ENCODE peak calls at places on chromosomes 1 and 21, in nine cellular contexts. One of them, this sample, is unnamed.

GRCh38 chr1:84300991-84301758 is at the start of gene SAMD13:
- DNase-seq in NCI-H774: peak; percentile 81
- DNase-seq in psoas muscle: peak; percentile 65
- DNase-seq in stimulated activated CD8-positive, alpha-beta memory T cell treated with anti-CD3 and anti-CD28 coated beads, Interleukin-15, amount 100 ng/mL, for 1 hour: no peak
- DNase-seq in stimulated activated naive CD8-positive, alpha-beta T cell treated with anti-CD3 and anti-CD28 coated beads, Interleukin-15, amount 100 ng/mL, for 72 hours: peak; percentile 33
- DNase-seq in C1 segment of cervical spinal cord: peak; percentile 49
- DNase-seq in DMS53: peak; percentile 51
- DNase-seq in RWPE1: peak; percentile 28
- DNase-seq in activated CD4-positive, alpha-beta T cell treated with anti-CD3 and anti-CD28 coated beads for 24 hours: peak; percentile 27
- DNase-seq in this sample: peak; percentile 21

GRCh38 chr1:66940968-66941367 is 16.2 kb downstream of the MIER1 start:
- DNase-seq in NCI-H774: no peak
- DNase-seq in psoas muscle: no peak
- DNase-seq in stimulated activated CD8-positive, alpha-beta memory T cell treated with anti-CD3 and anti-CD28 coated beads, Interleukin-15, amount 100 ng/mL, for 1 hour: no peak
- DNase-seq in stimulated activated naive CD8-positive, alpha-beta T cell treated with anti-CD3 and anti-CD28 coated beads, Interleukin-15, amount 100 ng/mL, for 72 hours: no peak
- DNase-seq in C1 segment of cervical spinal cord: no peak
- DNase-seq in DMS53: no peak
- DNase-seq in RWPE1: no peak
- DNase-seq in activated CD4-positive, alpha-beta T cell treated with anti-CD3 and anti-CD28 coated beads for 24 hours: no peak
- DNase-seq in this sample: no peak

GRCh38 chr1:203650012-203650836 is 23.6 kb downstream of the ATP2B4 start:
- DNase-seq in NCI-H774: no peak
- DNase-seq in psoas muscle: peak; percentile 70
- DNase-seq in stimulated activated CD8-positive, alpha-beta memory T cell treated with anti-CD3 and anti-CD28 coated beads, Interleukin-15, amount 100 ng/mL, for 1 hour: peak; percentile 37
- DNase-seq in stimulated activated naive CD8-positive, alpha-beta T cell treated with anti-CD3 and anti-CD28 coated beads, Interleukin-15, amount 100 ng/mL, for 72 hours: peak; percentile 70
- DNase-seq in C1 segment of cervical spinal cord: no peak
- DNase-seq in DMS53: peak; percentile 90
- DNase-seq in RWPE1: peak; percentile 91
- DNase-seq in activated CD4-positive, alpha-beta T cell treated with anti-CD3 and anti-CD28 coated beads for 24 hours: no peak
- DNase-seq in this sample: peak; percentile 51

GRCh38 chr1:53640696-53641065 is 98.3 kb downstream of the GLIS1 start:
- DNase-seq in NCI-H774: no peak
- DNase-seq in psoas muscle: no peak
- DNase-seq in stimulated activated CD8-positive, alpha-beta memory T cell treated with anti-CD3 and anti-CD28 coated beads, Interleukin-15, amount 100 ng/mL, for 1 hour: no peak
- DNase-seq in stimulated activated naive CD8-positive, alpha-beta T cell treated with anti-CD3 and anti-CD28 coated beads, Interleukin-15, amount 100 ng/mL, for 72 hours: no peak
- DNase-seq in C1 segment of cervical spinal cord: no peak
- DNase-seq in DMS53: no peak
- DNase-seq in RWPE1: no peak
- DNase-seq in activated CD4-positive, alpha-beta T cell treated with anti-CD3 and anti-CD28 coated beads for 24 hours: no peak
- DNase-seq in this sample: no peak

GRCh38 chr21:45284456-45284741 is 3.3 kb downstream of the POFUT2 start:
- DNase-seq in NCI-H774: no peak
- DNase-seq in psoas muscle: peak; percentile 36
- DNase-seq in stimulated activated CD8-positive, alpha-beta memory T cell treated with anti-CD3 and anti-CD28 coated beads, Interleukin-15, amount 100 ng/mL, for 1 hour: no peak
- DNase-seq in stimulated activated naive CD8-positive, alpha-beta T cell treated with anti-CD3 and anti-CD28 coated beads, Interleukin-15, amount 100 ng/mL, for 72 hours: no peak
- DNase-seq in C1 segment of cervical spinal cord: no peak
- DNase-seq in DMS53: no peak
- DNase-seq in RWPE1: no peak
- DNase-seq in activated CD4-positive, alpha-beta T cell treated with anti-CD3 and anti-CD28 coated beads for 24 hours: no peak
- DNase-seq in this sample: no peak

GRCh38 chr1:79716481-79716880 is 710.0 kb upstream of the ADGRL4 start:
- DNase-seq in NCI-H774: no peak
- DNase-seq in psoas muscle: no peak
- DNase-seq in stimulated activated CD8-positive, alpha-beta memory T cell treated with anti-CD3 and anti-CD28 coated beads, Interleukin-15, amount 100 ng/mL, for 1 hour: no peak
- DNase-seq in stimulated activated naive CD8-positive, alpha-beta T cell treated with anti-CD3 and anti-CD28 coated beads, Interleukin-15, amount 100 ng/mL, for 72 hours: no peak
- DNase-seq in C1 segment of cervical spinal cord: no peak
- DNase-seq in DMS53: peak; percentile 29
- DNase-seq in RWPE1: peak; percentile 20
- DNase-seq in activated CD4-positive, alpha-beta T cell treated with anti-CD3 and anti-CD28 coated beads for 24 hours: no peak
- DNase-seq in this sample: no peak

GRCh38 chr1:30698401-30698981 is 24.9 kb downstream of the MATN1 start:
- DNase-seq in NCI-H774: no peak
- DNase-seq in psoas muscle: peak; percentile 64
- DNase-seq in stimulated activated CD8-positive, alpha-beta memory T cell treated with anti-CD3 and anti-CD28 coated beads, Interleukin-15, amount 100 ng/mL, for 1 hour: no peak
- DNase-seq in stimulated activated naive CD8-positive, alpha-beta T cell treated with anti-CD3 and anti-CD28 coated beads, Interleukin-15, amount 100 ng/mL, for 72 hours: no peak
- DNase-seq in C1 segment of cervical spinal cord: no peak
- DNase-seq in DMS53: no peak
- DNase-seq in RWPE1: no peak
- DNase-seq in activated CD4-positive, alpha-beta T cell treated with anti-CD3 and anti-CD28 coated beads for 24 hours: no peak
- DNase-seq in this sample: no peak

GRCh38 chr1:44276006-44276405 is 62.7 kb downstream of the DMAP1 start:
- DNase-seq in NCI-H774: peak; percentile 40
- DNase-seq in psoas muscle: no peak
- DNase-seq in stimulated activated CD8-positive, alpha-beta memory T cell treated with anti-CD3 and anti-CD28 coated beads, Interleukin-15, amount 100 ng/mL, for 1 hour: no peak
- DNase-seq in stimulated activated naive CD8-positive, alpha-beta T cell treated with anti-CD3 and anti-CD28 coated beads, Interleukin-15, amount 100 ng/mL, for 72 hours: no peak
- DNase-seq in C1 segment of cervical spinal cord: no peak
- DNase-seq in DMS53: peak; percentile 55
- DNase-seq in RWPE1: no peak
- DNase-seq in activated CD4-positive, alpha-beta T cell treated with anti-CD3 and anti-CD28 coated beads for 24 hours: no peak
- DNase-seq in this sample: no peak

GRCh38 chr21:31190516-31190915 is 152.2 kb upstream of the KRTAP19-8 start:
- DNase-seq in NCI-H774: no peak
- DNase-seq in psoas muscle: no peak
- DNase-seq in stimulated activated CD8-positive, alpha-beta memory T cell treated with anti-CD3 and anti-CD28 coated beads, Interleukin-15, amount 100 ng/mL, for 1 hour: no peak
- DNase-seq in stimulated activated naive CD8-positive, alpha-beta T cell treated with anti-CD3 and anti-CD28 coated beads, Interleukin-15, amount 100 ng/mL, for 72 hours: no peak
- DNase-seq in C1 segment of cervical spinal cord: no peak
- DNase-seq in DMS53: no peak
- DNase-seq in RWPE1: no peak
- DNase-seq in activated CD4-positive, alpha-beta T cell treated with anti-CD3 and anti-CD28 coated beads for 24 hours: no peak
- DNase-seq in this sample: no peak

GRCh38 chr21:33901421-33902288 is 13.9 kb downstream of the ATP5PO start:
- DNase-seq in NCI-H774: peak; percentile 18
- DNase-seq in psoas muscle: no peak
- DNase-seq in stimulated activated CD8-positive, alpha-beta memory T cell treated with anti-CD3 and anti-CD28 coated beads, Interleukin-15, amount 100 ng/mL, for 1 hour: no peak
- DNase-seq in stimulated activated naive CD8-positive, alpha-beta T cell treated with anti-CD3 and anti-CD28 coated beads, Interleukin-15, amount 100 ng/mL, for 72 hours: no peak
- DNase-seq in C1 segment of cervical spinal cord: peak; percentile 20
- DNase-seq in DMS53: peak; percentile 84
- DNase-seq in RWPE1: no peak
- DNase-seq in activated CD4-positive, alpha-beta T cell treated with anti-CD3 and anti-CD28 coated beads for 24 hours: no peak
- DNase-seq in this sample: peak; percentile 46

GRCh38 chr1:65504263-65504662 is 83.8 kb downstream of the LEPR start:
- DNase-seq in NCI-H774: no peak
- DNase-seq in psoas muscle: no peak
- DNase-seq in stimulated activated CD8-positive, alpha-beta memory T cell treated with anti-CD3 and anti-CD28 coated beads, Interleukin-15, amount 100 ng/mL, for 1 hour: no peak
- DNase-seq in stimulated activated naive CD8-positive, alpha-beta T cell treated with anti-CD3 and anti-CD28 coated beads, Interleukin-15, amount 100 ng/mL, for 72 hours: no peak
- DNase-seq in C1 segment of cervical spinal cord: no peak
- DNase-seq in DMS53: peak; percentile 34
- DNase-seq in RWPE1: no peak
- DNase-seq in activated CD4-positive, alpha-beta T cell treated with anti-CD3 and anti-CD28 coated beads for 24 hours: no peak
- DNase-seq in this sample: no peak

GRCh38 chr1:21220815-21221214 is 44.1 kb upstream of the EIF4G3 start:
- DNase-seq in NCI-H774: no peak
- DNase-seq in psoas muscle: no peak
- DNase-seq in stimulated activated CD8-positive, alpha-beta memory T cell treated with anti-CD3 and anti-CD28 coated beads, Interleukin-15, amount 100 ng/mL, for 1 hour: no peak
- DNase-seq in stimulated activated naive CD8-positive, alpha-beta T cell treated with anti-CD3 and anti-CD28 coated beads, Interleukin-15, amount 100 ng/mL, for 72 hours: no peak
- DNase-seq in C1 segment of cervical spinal cord: no peak
- DNase-seq in DMS53: no peak
- DNase-seq in RWPE1: no peak
- DNase-seq in activated CD4-positive, alpha-beta T cell treated with anti-CD3 and anti-CD28 coated beads for 24 hours: no peak
- DNase-seq in this sample: no peak

GRCh38 chr1:213507472-213508223 is 456.6 kb downstream of the RPS6KC1 start:
- DNase-seq in NCI-H774: peak; percentile 85
- DNase-seq in psoas muscle: no peak
- DNase-seq in stimulated activated CD8-positive, alpha-beta memory T cell treated with anti-CD3 and anti-CD28 coated beads, Interleukin-15, amount 100 ng/mL, for 1 hour: no peak
- DNase-seq in stimulated activated naive CD8-positive, alpha-beta T cell treated with anti-CD3 and anti-CD28 coated beads, Interleukin-15, amount 100 ng/mL, for 72 hours: no peak
- DNase-seq in C1 segment of cervical spinal cord: no peak
- DNase-seq in DMS53: peak; percentile 82
- DNase-seq in RWPE1: no peak
- DNase-seq in activated CD4-positive, alpha-beta T cell treated with anti-CD3 and anti-CD28 coated beads for 24 hours: no peak
- DNase-seq in this sample: no peak

GRCh38 chr1:157774412-157774811 is 2.5 kb downstream of the FCRL2 start:
- DNase-seq in NCI-H774: no peak
- DNase-seq in psoas muscle: no peak
- DNase-seq in stimulated activated CD8-positive, alpha-beta memory T cell treated with anti-CD3 and anti-CD28 coated beads, Interleukin-15, amount 100 ng/mL, for 1 hour: no peak
- DNase-seq in stimulated activated naive CD8-positive, alpha-beta T cell treated with anti-CD3 and anti-CD28 coated beads, Interleukin-15, amount 100 ng/mL, for 72 hours: no peak
- DNase-seq in C1 segment of cervical spinal cord: no peak
- DNase-seq in DMS53: peak; percentile 5
- DNase-seq in RWPE1: no peak
- DNase-seq in activated CD4-positive, alpha-beta T cell treated with anti-CD3 and anti-CD28 coated beads for 24 hours: no peak
- DNase-seq in this sample: no peak

GRCh38 chr21:35924714-35925301 is 135.5 kb downstream of the SETD4 start:
- DNase-seq in NCI-H774: no peak
- DNase-seq in psoas muscle: peak; percentile 59
- DNase-seq in stimulated activated CD8-positive, alpha-beta memory T cell treated with anti-CD3 and anti-CD28 coated beads, Interleukin-15, amount 100 ng/mL, for 1 hour: no peak
- DNase-seq in stimulated activated naive CD8-positive, alpha-beta T cell treated with anti-CD3 and anti-CD28 coated beads, Interleukin-15, amount 100 ng/mL, for 72 hours: no peak
- DNase-seq in C1 segment of cervical spinal cord: no peak
- DNase-seq in DMS53: no peak
- DNase-seq in RWPE1: no peak
- DNase-seq in activated CD4-positive, alpha-beta T cell treated with anti-CD3 and anti-CD28 coated beads for 24 hours: no peak
- DNase-seq in this sample: no peak

GRCh38 chr1:48236716-48237470 is 14.4 kb downstream of the SLC5A9 start:
- DNase-seq in NCI-H774: peak; percentile 33
- DNase-seq in psoas muscle: no peak
- DNase-seq in stimulated activated CD8-positive, alpha-beta memory T cell treated with anti-CD3 and anti-CD28 coated beads, Interleukin-15, amount 100 ng/mL, for 1 hour: no peak
- DNase-seq in stimulated activated naive CD8-positive, alpha-beta T cell treated with anti-CD3 and anti-CD28 coated beads, Interleukin-15, amount 100 ng/mL, for 72 hours: no peak
- DNase-seq in C1 segment of cervical spinal cord: no peak
- DNase-seq in DMS53: peak; percentile 81
- DNase-seq in RWPE1: peak; percentile 51
- DNase-seq in activated CD4-positive, alpha-beta T cell treated with anti-CD3 and anti-CD28 coated beads for 24 hours: no peak
- DNase-seq in this sample: no peak

GRCh38 chr1:2311184-2312032 is 79.9 kb downstream of the MORN1 start:
- DNase-seq in NCI-H774: no peak
- DNase-seq in psoas muscle: peak; percentile 81
- DNase-seq in stimulated activated CD8-positive, alpha-beta memory T cell treated with anti-CD3 and anti-CD28 coated beads, Interleukin-15, amount 100 ng/mL, for 1 hour: peak; percentile 43
- DNase-seq in stimulated activated naive CD8-positive, alpha-beta T cell treated with anti-CD3 and anti-CD28 coated beads, Interleukin-15, amount 100 ng/mL, for 72 hours: peak; percentile 57
- DNase-seq in C1 segment of cervical spinal cord: peak; percentile 14
- DNase-seq in DMS53: peak; percentile 69
- DNase-seq in RWPE1: peak; percentile 45
- DNase-seq in activated CD4-positive, alpha-beta T cell treated with anti-CD3 and anti-CD28 coated beads for 24 hours: peak; percentile 34
- DNase-seq in this sample: no peak

GRCh38 chr21:33712022-33712803 is 69.9 kb downstream of the ITSN1 start:
- DNase-seq in NCI-H774: no peak
- DNase-seq in psoas muscle: no peak
- DNase-seq in stimulated activated CD8-positive, alpha-beta memory T cell treated with anti-CD3 and anti-CD28 coated beads, Interleukin-15, amount 100 ng/mL, for 1 hour: no peak
- DNase-seq in stimulated activated naive CD8-positive, alpha-beta T cell treated with anti-CD3 and anti-CD28 coated beads, Interleukin-15, amount 100 ng/mL, for 72 hours: no peak
- DNase-seq in C1 segment of cervical spinal cord: no peak
- DNase-seq in DMS53: no peak
- DNase-seq in RWPE1: no peak
- DNase-seq in activated CD4-positive, alpha-beta T cell treated with anti-CD3 and anti-CD28 coated beads for 24 hours: no peak
- DNase-seq in this sample: no peak

GRCh38 chr1:229710746-229711145 is 84.7 kb downstream of the URB2 start:
- DNase-seq in NCI-H774: no peak
- DNase-seq in psoas muscle: no peak
- DNase-seq in stimulated activated CD8-positive, alpha-beta memory T cell treated with anti-CD3 and anti-CD28 coated beads, Interleukin-15, amount 100 ng/mL, for 1 hour: no peak
- DNase-seq in stimulated activated naive CD8-positive, alpha-beta T cell treated with anti-CD3 and anti-CD28 coated beads, Interleukin-15, amount 100 ng/mL, for 72 hours: no peak
- DNase-seq in C1 segment of cervical spinal cord: no peak
- DNase-seq in DMS53: no peak
- DNase-seq in RWPE1: no peak
- DNase-seq in activated CD4-positive, alpha-beta T cell treated with anti-CD3 and anti-CD28 coated beads for 24 hours: no peak
- DNase-seq in this sample: no peak

GRCh38 chr1:203491664-203492485 is 2.1 kb upstream of the OPTC start:
- DNase-seq in NCI-H774: no peak
- DNase-seq in psoas muscle: no peak
- DNase-seq in stimulated activated CD8-positive, alpha-beta memory T cell treated with anti-CD3 and anti-CD28 coated beads, Interleukin-15, amount 100 ng/mL, for 1 hour: no peak
- DNase-seq in stimulated activated naive CD8-positive, alpha-beta T cell treated with anti-CD3 and anti-CD28 coated beads, Interleukin-15, amount 100 ng/mL, for 72 hours: no peak
- DNase-seq in C1 segment of cervical spinal cord: no peak
- DNase-seq in DMS53: no peak
- DNase-seq in RWPE1: no peak
- DNase-seq in activated CD4-positive, alpha-beta T cell treated with anti-CD3 and anti-CD28 coated beads for 24 hours: no peak
- DNase-seq in this sample: no peak

GRCh38 chr1:189185077-189185476 is 1292.6 kb downstream of the BRINP3 start:
- DNase-seq in NCI-H774: no peak
- DNase-seq in psoas muscle: no peak
- DNase-seq in stimulated activated CD8-positive, alpha-beta memory T cell treated with anti-CD3 and anti-CD28 coated beads, Interleukin-15, amount 100 ng/mL, for 1 hour: no peak
- DNase-seq in stimulated activated naive CD8-positive, alpha-beta T cell treated with anti-CD3 and anti-CD28 coated beads, Interleukin-15, amount 100 ng/mL, for 72 hours: no peak
- DNase-seq in C1 segment of cervical spinal cord: no peak
- DNase-seq in DMS53: no peak
- DNase-seq in RWPE1: no peak
- DNase-seq in activated CD4-positive, alpha-beta T cell treated with anti-CD3 and anti-CD28 coated beads for 24 hours: no peak
- DNase-seq in this sample: no peak

GRCh38 chr1:16254263-16254948 is 17.4 kb upstream of the CPLANE2 start:
- DNase-seq in NCI-H774: no peak
- DNase-seq in psoas muscle: no peak
- DNase-seq in stimulated activated CD8-positive, alpha-beta memory T cell treated with anti-CD3 and anti-CD28 coated beads, Interleukin-15, amount 100 ng/mL, for 1 hour: no peak
- DNase-seq in stimulated activated naive CD8-positive, alpha-beta T cell treated with anti-CD3 and anti-CD28 coated beads, Interleukin-15, amount 100 ng/mL, for 72 hours: no peak
- DNase-seq in C1 segment of cervical spinal cord: no peak
- DNase-seq in DMS53: no peak
- DNase-seq in RWPE1: no peak
- DNase-seq in activated CD4-positive, alpha-beta T cell treated with anti-CD3 and anti-CD28 coated beads for 24 hours: no peak
- DNase-seq in this sample: no peak

GRCh38 chr1:85259866-85260345 is 444 bp upstream of the C1orf52 start:
- DNase-seq in NCI-H774: no peak
- DNase-seq in psoas muscle: no peak
- DNase-seq in stimulated activated CD8-positive, alpha-beta memory T cell treated with anti-CD3 and anti-CD28 coated beads, Interleukin-15, amount 100 ng/mL, for 1 hour: no peak
- DNase-seq in stimulated activated naive CD8-positive, alpha-beta T cell treated with anti-CD3 and anti-CD28 coated beads, Interleukin-15, amount 100 ng/mL, for 72 hours: no peak
- DNase-seq in C1 segment of cervical spinal cord: no peak
- DNase-seq in DMS53: peak; percentile 69
- DNase-seq in RWPE1: no peak
- DNase-seq in activated CD4-positive, alpha-beta T cell treated with anti-CD3 and anti-CD28 coated beads for 24 hours: no peak
- DNase-seq in this sample: no peak

GRCh38 chr1:67791686-67792475 is 41.4 kb downstream of the GNG12 start:
- DNase-seq in NCI-H774: no peak
- DNase-seq in psoas muscle: no peak
- DNase-seq in stimulated activated CD8-positive, alpha-beta memory T cell treated with anti-CD3 and anti-CD28 coated beads, Interleukin-15, amount 100 ng/mL, for 1 hour: no peak
- DNase-seq in stimulated activated naive CD8-positive, alpha-beta T cell treated with anti-CD3 and anti-CD28 coated beads, Interleukin-15, amount 100 ng/mL, for 72 hours: no peak
- DNase-seq in C1 segment of cervical spinal cord: no peak
- DNase-seq in DMS53: no peak
- DNase-seq in RWPE1: peak; percentile 79
- DNase-seq in activated CD4-positive, alpha-beta T cell treated with anti-CD3 and anti-CD28 coated beads for 24 hours: no peak
- DNase-seq in this sample: no peak